ENCODE peak calls at places on chromosomes 12 and 14, in eight cellular contexts. L is endothelial cell, H is RWPE1, W is fibroblast of mammary gland, R is pancreas, T is Peyer's patch, X is GM06990, Q is HFFc6. D is an unnamed sample.

GRCh38 chr12:108759914-108760313 is 28.6 kb upstream of the CORO1C start:
- DNase-seq in W (no peak), Q (no peak), X (no peak), R (no peak), T (no peak), L (no peak), H (no peak), D (no peak)

GRCh38 chr12:115437061-115437567 is 753.1 kb upstream of the TBX3 start:
- DNase-seq in R (no peak), W (peak), H (no peak), T (no peak), Q (no peak), L (no peak), X (no peak), D (no peak)

GRCh38 chr12:65741662-65742480 is 82.4 kb upstream of the HMGA2 start:
- DNase-seq in R (peak), L (peak), Q (peak), X (peak), T (no peak), W (peak), H (peak), D (no peak)

GRCh38 chr14:94110552-94111181 is at the start of gene IFI27:
- DNase-seq in W (peak), T (peak), X (no peak), R (no peak), L (no peak), Q (no peak), H (peak), D (no peak)

GRCh38 chr12:41795066-41795465 is 349.6 kb downstream of the GXYLT1 start:
- DNase-seq in X (no peak), L (no peak), R (no peak), T (no peak), H (no peak), Q (no peak), W (no peak), D (no peak)

GRCh38 chr12:103680591-103681065 is 93.6 kb downstream of the STAB2 start:
- DNase-seq in T (peak), R (no peak), W (peak), H (no peak), L (no peak), Q (no peak), X (no peak), D (no peak)

GRCh38 chr12:103808239-103808880 is 32.7 kb downstream of the NT5DC3 start:
- DNase-seq in Q (no peak), R (no peak), L (no peak), T (no peak), H (no peak), W (no peak), X (no peak), D (no peak)

GRCh38 chr12:12018454-12018853 is 52.3 kb upstream of the BCL2L14 start:
- DNase-seq in L (no peak), T (no peak), R (no peak), Q (peak), X (no peak), W (peak), H (peak), D (no peak)

GRCh38 chr14:70442750-70443149 is 9.2 kb upstream of the ADAM21 start:
- DNase-seq in H (no peak), R (no peak), Q (no peak), X (no peak), L (no peak), W (no peak), T (no peak), D (no peak)

GRCh38 chr12:53208877-53209463 is 1.9 kb upstream of the ITGB7 start:
- DNase-seq in X (peak), W (no peak), L (no peak), H (no peak), T (peak), R (no peak), Q (no peak), D (no peak)

GRCh38 chr12:132130690-132131089 is 13.4 kb downstream of the DDX51 start:
- DNase-seq in W (no peak), R (peak), L (no peak), X (no peak), T (no peak), Q (no peak), H (no peak), D (no peak)

GRCh38 chr12:98373982-98374381 is 141.4 kb upstream of the TMPO start:
- DNase-seq in R (no peak), Q (peak), T (no peak), H (no peak), L (no peak), W (peak), X (no peak), D (no peak)
- TF ChIP-seq CTCF in R (no peak), Q (peak), T (no peak), H (no peak), L (peak), W (peak), X (peak), D (no peak)

DNA sequence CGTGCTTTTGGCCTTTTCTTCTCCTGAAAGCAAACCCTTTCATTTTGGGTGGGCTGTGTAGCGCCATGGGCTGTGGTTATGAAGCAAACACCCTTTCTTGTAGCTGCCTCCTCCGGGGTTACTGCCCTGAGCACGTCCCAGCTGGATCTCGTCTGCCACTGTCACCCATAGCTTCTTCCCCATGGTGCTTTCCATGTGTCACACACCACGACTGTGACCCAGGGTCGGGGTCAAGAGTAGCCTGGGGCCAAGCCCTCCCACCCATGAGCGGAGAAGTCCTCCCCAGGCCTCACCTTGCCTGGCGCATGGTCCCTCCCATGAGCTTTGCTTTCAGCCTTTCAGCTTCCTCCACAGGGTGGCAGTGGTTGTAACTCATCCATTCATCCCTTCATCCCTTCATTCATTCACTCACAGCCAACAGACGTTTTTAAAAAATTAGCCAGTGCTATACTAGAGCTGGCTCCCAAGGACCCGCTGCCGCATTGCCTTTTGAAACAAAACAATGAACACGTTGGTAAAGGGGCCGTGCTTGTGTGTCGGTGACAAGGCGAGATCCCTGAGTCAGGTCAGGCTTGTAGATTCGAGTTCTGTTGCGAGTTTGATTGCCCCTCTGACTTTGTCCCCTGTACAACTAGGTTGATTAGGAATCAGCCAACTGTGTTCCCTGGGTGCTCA is 29.5 kb downstream of the MEG3 start:
- DNase-seq in H (no peak), L (no peak), R (peak), Q (no peak), T (no peak), X (no peak), W (no peak), D (no peak)
- TF ChIP-seq CTCF in H (no peak), L (no peak), R (no peak), Q (no peak), T (no peak), X (no peak), W (no peak), D (no peak)

DNA sequence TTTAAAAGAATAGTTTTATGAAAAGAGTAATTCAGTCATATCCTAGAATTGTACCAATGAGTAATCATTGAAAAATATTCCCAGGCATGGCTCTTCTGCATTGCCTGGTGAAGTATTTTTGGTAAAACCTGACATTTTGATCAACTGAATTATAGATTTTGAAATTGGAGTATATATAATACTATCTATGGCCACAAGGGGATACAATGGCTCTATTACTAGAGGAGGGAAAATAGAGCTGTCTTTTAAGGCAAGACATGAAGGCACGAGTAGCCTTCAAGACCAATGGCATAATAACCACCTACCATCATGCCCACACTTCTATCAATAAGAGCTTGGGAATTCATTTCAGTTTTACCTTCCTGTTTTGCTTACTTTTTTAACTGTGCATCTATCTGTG is 1241.4 kb upstream of the TMEM132C start:
- DNase-seq in H (peak), W (peak), Q (peak), X (no peak), T (no peak), L (no peak), R (no peak), D (no peak)
- TF ChIP-seq CTCF in H (no peak), W (peak), Q (peak), X (peak), T (no peak), L (no peak), R (no peak), D (no peak)

DNA sequence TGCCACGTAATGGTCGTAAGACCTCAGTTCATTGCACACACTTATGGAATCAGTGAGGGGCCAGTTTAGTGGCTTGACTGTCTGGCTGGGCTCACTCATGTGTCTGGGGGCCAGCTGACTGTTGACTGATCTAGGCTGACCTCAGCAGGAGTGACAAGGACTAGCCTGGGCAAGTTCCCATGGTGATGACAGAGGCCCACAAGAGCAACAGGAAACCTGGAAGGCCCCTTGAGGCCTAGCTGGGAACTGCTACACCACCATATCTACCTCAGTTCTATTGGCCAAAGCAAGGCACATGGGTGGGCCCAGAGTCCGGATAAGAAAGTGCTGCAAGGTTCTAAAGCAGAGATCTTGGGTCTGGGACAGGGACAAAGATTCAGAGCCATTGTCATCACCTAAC is 21.3 kb upstream of the RFLNA start:
- DNase-seq in Q (peak), W (peak), L (peak), H (peak), X (peak), T (no peak), R (no peak), D (no peak)
- TF ChIP-seq CTCF in Q (peak), W (peak), L (peak), H (no peak), X (peak), T (peak), R (no peak), D (no peak)

GRCh38 chr14:24212924-24213865 is at the start of gene CHMP4A:
- DNase-seq in X (peak), T (peak), H (peak), W (peak), R (peak), Q (peak), L (peak), D (peak)

GRCh38 chr14:24215495-24216344 is at the start of gene MDP1:
- DNase-seq in T (peak), R (peak), L (peak), X (peak), H (peak), Q (peak), W (peak), D (peak)

GRCh38 chr14:24213866-24214652 is 771 bp upstream of the CHMP4A start:
- DNase-seq in W (no peak), L (no peak), T (no peak), R (no peak), X (no peak), Q (no peak), H (no peak), D (no peak)

GRCh38 chr14:24219080-24219479 is 3.2 kb upstream of the MDP1 start:
- DNase-seq in X (no peak), T (no peak), H (no peak), W (no peak), L (no peak), Q (no peak), R (no peak), D (no peak)

DNA sequence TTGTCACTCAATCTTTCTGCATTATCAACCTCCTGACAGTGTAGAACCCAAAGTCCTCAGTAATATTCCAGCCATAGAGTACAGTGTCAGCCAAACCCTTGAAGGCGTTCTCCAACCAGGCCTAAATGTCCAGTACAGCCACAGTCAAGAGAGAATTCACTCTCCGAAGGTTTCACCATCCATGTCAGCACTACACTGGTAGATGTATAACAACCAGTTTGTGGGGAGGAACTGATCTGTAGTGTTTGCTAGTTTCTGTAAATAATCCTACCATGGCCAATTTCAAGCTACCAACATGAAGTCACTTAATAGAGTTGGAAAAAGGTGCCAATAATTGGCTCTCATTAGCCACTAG is 456 bp upstream of the MDP1 start:
- DNase-seq in W (no peak), L (no peak), Q (no peak), T (no peak), H (no peak), R (no peak), X (no peak), D (no peak)
- TF ChIP-seq CTCF in W (no peak), L (no peak), Q (no peak), T (no peak), H (no peak), R (no peak), X (no peak), D (no peak)

DNA sequence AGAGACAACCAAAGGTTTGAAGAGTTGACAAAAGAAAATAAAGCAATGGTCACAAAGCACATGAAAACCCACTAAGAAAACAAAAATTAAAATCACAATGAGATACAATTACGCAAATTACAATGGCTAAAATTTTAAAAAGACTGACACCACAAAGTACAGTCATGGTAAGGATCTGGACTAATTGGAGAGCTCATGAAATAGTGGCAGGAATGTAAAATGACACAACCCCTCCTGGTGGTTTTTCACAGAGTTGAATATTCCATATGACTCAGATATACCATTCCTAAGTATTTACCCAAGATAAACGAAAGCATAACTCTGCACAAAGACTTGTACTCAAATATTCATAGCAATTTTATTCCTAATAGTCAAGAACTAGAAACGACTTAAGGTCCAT is 65.9 kb downstream of the NOVA1 start:
- DNase-seq in L (no peak), T (no peak), W (peak), Q (no peak), R (no peak), H (peak), X (no peak), D (no peak)
- TF ChIP-seq CTCF in L (no peak), T (no peak), W (peak), Q (no peak), R (no peak), H (no peak), X (no peak), D (no peak)

GRCh38 chr12:88947486-88948043 is 367.3 kb upstream of the KITLG start:
- DNase-seq in H (no peak), X (no peak), T (no peak), R (no peak), L (no peak), Q (no peak), W (no peak), D (no peak)
- TF ChIP-seq CTCF in H (no peak), X (peak), T (no peak), R (no peak), L (no peak), Q (peak), W (peak), D (no peak)

DNA sequence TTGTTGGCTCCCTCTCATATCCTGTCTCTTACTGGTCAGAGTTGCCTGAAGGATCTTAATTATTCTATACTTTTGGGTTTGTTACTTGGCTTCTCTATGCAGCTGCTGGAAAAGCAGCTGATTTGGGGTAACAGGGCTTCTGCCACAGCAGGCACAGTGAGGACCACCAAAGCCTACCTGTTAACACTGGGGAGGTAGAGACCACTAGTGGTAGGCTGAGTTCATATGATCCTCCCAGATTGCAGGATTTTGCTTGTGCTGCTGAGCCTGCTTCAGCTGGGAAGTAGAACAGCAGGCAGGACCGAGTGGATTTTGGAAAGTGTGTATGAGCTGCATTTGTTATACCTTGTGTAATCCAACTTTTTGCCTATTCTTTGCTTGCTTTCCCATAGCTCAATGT is 34.1 kb downstream of the RCOR1 start:
- DNase-seq in T (no peak), Q (no peak), H (no peak), L (no peak), W (no peak), R (no peak), X (no peak), D (no peak)
- TF ChIP-seq CTCF in T (no peak), Q (no peak), H (no peak), L (no peak), W (no peak), R (no peak), X (no peak), D (no peak)

GRCh38 chr12:128138125-128138524 is 128.8 kb upstream of the TMEM132C start:
- DNase-seq in X (no peak), L (no peak), R (no peak), Q (no peak), H (no peak), T (no peak), W (no peak), D (no peak)

GRCh38 chr12:128133321-128134050 is 133.5 kb upstream of the TMEM132C start:
- DNase-seq in Q (no peak), L (no peak), R (no peak), T (no peak), W (no peak), X (no peak), H (no peak), D (no peak)

GRCh38 chr12:128131955-128132354 is 135.0 kb upstream of the TMEM132C start:
- DNase-seq in L (no peak), X (no peak), R (no peak), W (no peak), Q (no peak), T (no peak), H (no peak), D (no peak)

GRCh38 chr12:128140551-128140950 is 126.4 kb upstream of the TMEM132C start:
- DNase-seq in T (no peak), W (no peak), L (no peak), R (no peak), X (no peak), H (no peak), Q (no peak), D (no peak)

GRCh38 chr12:128137140-128137539 is 129.8 kb upstream of the TMEM132C start:
- DNase-seq in W (no peak), R (no peak), L (no peak), T (no peak), Q (no peak), X (no peak), H (no peak), D (no peak)
- TF ChIP-seq CTCF in W (no peak), R (no peak), L (no peak), T (no peak), Q (no peak), X (no peak), H (no peak), D (no peak)

GRCh38 chr14:92601757-92602417 is 88.3 kb downstream of the RIN3 start:
- DNase-seq in R (no peak), T (no peak), H (no peak), W (no peak), L (no peak), Q (no peak), X (no peak), D (no peak)

GRCh38 chr14:92601131-92601710 is 87.6 kb downstream of the RIN3 start:
- DNase-seq in L (no peak), Q (no peak), H (no peak), R (no peak), W (no peak), X (no peak), T (no peak), D (no peak)

GRCh38 chr14:92600318-92601053 is 86.9 kb downstream of the RIN3 start:
- DNase-seq in H (peak), T (no peak), X (no peak), W (peak), L (no peak), Q (peak), R (no peak), D (no peak)

GRCh38 chr14:92605274-92605940 is 91.8 kb downstream of the RIN3 start:
- DNase-seq in W (no peak), X (no peak), Q (no peak), L (no peak), H (no peak), R (no peak), T (no peak), D (no peak)

GRCh38 chr14:92603309-92604257 is 90.0 kb downstream of the RIN3 start:
- DNase-seq in R (no peak), X (no peak), L (no peak), Q (peak), H (peak), W (peak), T (no peak), D (peak)
- TF ChIP-seq CTCF in R (no peak), X (no peak), L (no peak), Q (peak), H (no peak), W (no peak), T (peak), D (peak)

D was measured in CD4-positive, alpha-beta T cell.